ENCODE peak calls at places on chromosome 11, in seven cellular contexts. W is HTR-8/SVneo, Z is amniotic epithelial cell, A is transverse colon, G is T-helper 2 cell, J is AG08395, X is HCEC 1CT. O is an unnamed sample.

GRCh38 chr11:130652671-130653335 is 204.4 kb downstream of the ADAMTS15 start:
- DNase-seq in W (no peak), Z (peak; percentile 99), A (peak; percentile 46), G (no peak), J (peak; percentile 73), X (peak; percentile 13), O (peak; percentile 86)

GRCh38 chr11:31680770-31681169 is 130.4 kb downstream of the PAX6 start:
- DNase-seq in W (no peak), Z (no peak), A (no peak), G (no peak), J (no peak), X (no peak), O (no peak)

GRCh38 chr11:22670803-22671202 is 4.4 kb downstream of the GAS2 start:
- DNase-seq in W (no peak), Z (peak; percentile 20), A (no peak), G (no peak), J (no peak), X (no peak), O (no peak)

GRCh38 chr11:63719987-63720386 is 38.7 kb downstream of the RTN3 start:
- DNase-seq in W (no peak), Z (peak; percentile 54), A (no peak), G (no peak), J (no peak), X (no peak), O (peak; percentile 30)

GRCh38 chr11:42161886-42162285 is 702.4 kb upstream of the LRRC4C start:
- DNase-seq in W (no peak), Z (no peak), A (no peak), G (no peak), J (peak; percentile 26), X (no peak), O (peak; percentile 5)

GRCh38 chr11:65947133-65947532 is 1.9 kb downstream of the TSGA10IP start:
- DNase-seq in W (no peak), Z (no peak), A (no peak), G (no peak), J (no peak), X (no peak), O (no peak)

GRCh38 chr11:77029829-77030228 is 4.4 kb upstream of the B3GNT6 start:
- DNase-seq in W (no peak), Z (no peak), A (peak; percentile 66), G (no peak), J (no peak), X (no peak), O (no peak)

GRCh38 chr11:14768789-14769188 is 123.2 kb downstream of the CYP2R1 start:
- DNase-seq in W (no peak), Z (no peak), A (no peak), G (peak; percentile 87), J (no peak), X (no peak), O (no peak)

GRCh38 chr11:65425971-65426838 is 3.6 kb downstream of the NEAT1 start:
- DNase-seq in W (no peak), Z (peak; percentile 90), A (peak; percentile 60), G (peak; percentile 93), J (no peak), X (peak; percentile 78), O (peak; percentile 68)

GRCh38 chr11:123409886-123410549 is 20.1 kb upstream of the GRAMD1B start:
- DNase-seq in W (no peak), Z (no peak), A (no peak), G (no peak), J (no peak), X (no peak), O (no peak)

GRCh38 chr11:98568011-98568410 is 452.7 kb upstream of the CNTN5 start:
- DNase-seq in W (peak; percentile 36), Z (peak; percentile 27), A (no peak), G (no peak), J (no peak), X (no peak), O (peak; percentile 1)

GRCh38 chr11:20038969-20039368 is 121.3 kb downstream of the DBX1 start:
- DNase-seq in W (no peak), Z (no peak), A (no peak), G (no peak), J (no peak), X (no peak), O (no peak)

GRCh38 chr11:94932503-94932902 is 40.9 kb downstream of the CWC15 start:
- DNase-seq in W (no peak), Z (no peak), A (no peak), G (no peak), J (no peak), X (no peak), O (peak; percentile 45)

GRCh38 chr11:132062031-132062430 is 691.6 kb downstream of the NTM start:
- DNase-seq in W (no peak), Z (no peak), A (no peak), G (no peak), J (no peak), X (no peak), O (no peak)

GRCh38 chr11:45917623-45918330 is at the start of gene PEX16:
- DNase-seq in W (peak; percentile 98), Z (peak; percentile 100), A (peak; percentile 97), G (peak; percentile 99), J (peak; percentile 99), X (peak; percentile 99), O (peak; percentile 100)

GRCh38 chr11:78076733-78077403 is 2.8 kb downstream of the NDUFC2 start:
- DNase-seq in W (no peak), Z (no peak), A (no peak), G (peak; percentile 16), J (no peak), X (no peak), O (no peak)

GRCh38 chr11:115606223-115607220 is 102.3 kb upstream of the CADM1 start:
- DNase-seq in W (no peak), Z (peak; percentile 58), A (no peak), G (no peak), J (no peak), X (no peak), O (no peak)

GRCh38 chr11:109707411-109707810 is 285.4 kb downstream of the C11orf87 start:
- DNase-seq in W (no peak), Z (no peak), A (no peak), G (no peak), J (no peak), X (no peak), O (no peak)

GRCh38 chr11:117826360-117826635 is 1.8 kb upstream of the FXYD2 start:
- DNase-seq in W (no peak), Z (no peak), A (no peak), G (no peak), J (no peak), X (no peak), O (no peak)

GRCh38 chr11:8826145-8826786 is 84.7 kb upstream of the AKIP1 start:
- DNase-seq in W (no peak), Z (peak; percentile 89), A (no peak), G (no peak), J (peak; percentile 35), X (peak; percentile 81), O (peak; percentile 66)

GRCh38 chr11:4030197-4030596 is 64.4 kb upstream of the RRM1 start:
- DNase-seq in W (no peak), Z (no peak), A (no peak), G (no peak), J (no peak), X (no peak), O (no peak)

GRCh38 chr11:65014146-65014960 is at the start of gene ARL2:
- DNase-seq in W (no peak), Z (peak; percentile 21), A (no peak), G (peak; percentile 52), J (peak; percentile 86), X (no peak), O (no peak)

GRCh38 chr11:120391297-120391696 is 55.1 kb downstream of the ARHGEF12 start:
- DNase-seq in W (no peak), Z (no peak), A (no peak), G (no peak), J (no peak), X (no peak), O (no peak)

GRCh38 chr11:104159356-104159755 is 4.6 kb downstream of the PDGFD start:
- DNase-seq in W (no peak), Z (peak; percentile 49), A (no peak), G (no peak), J (no peak), X (no peak), O (peak; percentile 24)

GRCh38 chr11:11572386-11572785 is 49.4 kb downstream of the GALNT18 start:
- DNase-seq in W (no peak), Z (no peak), A (no peak), G (no peak), J (no peak), X (no peak), O (no peak)

GRCh38 chr11:70826541-70826943 is 425.8 kb downstream of the SHANK2 start:
- DNase-seq in W (no peak), Z (no peak), A (no peak), G (no peak), J (peak; percentile 17), X (peak; percentile 3), O (peak; percentile 50)

GRCh38 chr11:100640646-100641045 is 46.4 kb upstream of the ARHGAP42 start:
- DNase-seq in W (no peak), Z (no peak), A (no peak), G (no peak), J (no peak), X (no peak), O (no peak)

GRCh38 chr11:93741882-93742226 is 382 bp downstream of the C11orf54 start:
- DNase-seq in W (peak; percentile 54), Z (peak; percentile 82), A (peak; percentile 72), G (no peak), J (peak; percentile 62), X (peak; percentile 45), O (peak; percentile 66)

GRCh38 chr11:6988506-6988905 is 31.6 kb downstream of the ZNF214 start:
- DNase-seq in W (no peak), Z (no peak), A (no peak), G (no peak), J (peak; percentile 13), X (peak; percentile 34), O (peak; percentile 61)

GRCh38 chr11:58561394-58562102 is 14.1 kb downstream of the LPXN start:
- DNase-seq in W (no peak), Z (no peak), A (no peak), G (no peak), J (no peak), X (no peak), O (no peak)

GRCh38 chr11:121140369-121140768 is 39.3 kb downstream of the TECTA start:
- DNase-seq in W (no peak), Z (no peak), A (no peak), G (no peak), J (no peak), X (no peak), O (no peak)

GRCh38 chr11:101428918-101429317 is 154.9 kb downstream of the TRPC6 start:
- DNase-seq in W (no peak), Z (peak; percentile 19), A (no peak), G (no peak), J (peak; percentile 43), X (peak; percentile 48), O (no peak)

GRCh38 chr11:78795862-78796261 is 221.2 kb upstream of the NARS2 start:
- DNase-seq in W (no peak), Z (no peak), A (no peak), G (no peak), J (no peak), X (no peak), O (no peak)

GRCh38 chr11:36452987-36453386 is 57.1 kb downstream of the TRAF6 start:
- DNase-seq in W (no peak), Z (no peak), A (no peak), G (peak; percentile 93), J (no peak), X (no peak), O (no peak)

O was measured in foreskin fibroblast.